ENCODE peak calls at places on chromosome 14, in eight cellular contexts. U is kidney glomerular epithelial cell, H is astrocyte of the spinal cord, L is activated B cell treated with CpG ODN at 0.5 μM for 24 hours, F is NCI-H2081, D is GM20000, T is DND-41, G is astrocyte of the cerebellum. P is an unnamed sample.

GRCh38 chr14:53152909-53153701 is at the start of gene DDHD1:
- DNase-seq in D (peak), G (no peak), U (peak), H (peak), L (peak), F (peak), T (peak), P (peak)

GRCh38 chr14:52609445-52610044 is 56.9 kb downstream of the GPR137C start:
- DNase-seq in F (no peak), G (no peak), U (no peak), L (no peak), H (no peak), T (no peak), D (no peak), P (no peak)

GRCh38 chr14:24395609-24396580 is 2.9 kb upstream of the NYNRIN start:
- DNase-seq in T (no peak), H (no peak), D (no peak), G (no peak), L (no peak), U (no peak), F (no peak), P (no peak)

GRCh38 chr14:66140213-66140918 is 345.8 kb upstream of the CCDC196 start:
- DNase-seq in G (no peak), F (no peak), H (no peak), D (peak), L (no peak), T (no peak), U (no peak), P (no peak)

GRCh38 chr14:63276492-63277342 is 42.0 kb downstream of the GPHB5 start:
- DNase-seq in U (peak), F (peak), G (peak), D (peak), H (peak), L (no peak), T (no peak), P (no peak)

GRCh38 chr14:94041551-94042346 is 15.6 kb downstream of the OTUB2 start:
- DNase-seq in L (no peak), U (no peak), D (no peak), T (no peak), F (no peak), H (peak), G (no peak), P (peak)

GRCh38 chr14:76810525-76810924 is 2.2 kb downstream of the ANGEL1 start:
- DNase-seq in G (no peak), D (no peak), U (no peak), T (no peak), H (no peak), F (no peak), L (no peak), P (no peak)

GRCh38 chr14:91371011-91371989 is 46.3 kb downstream of the CCDC88C start:
- DNase-seq in L (no peak), T (no peak), F (no peak), D (no peak), H (no peak), U (no peak), G (no peak), P (no peak)

GRCh38 chr14:73718742-73719251 is 4.6 kb upstream of the PNMA1 start:
- DNase-seq in L (no peak), F (no peak), T (no peak), D (no peak), H (peak), U (no peak), G (no peak), P (no peak)

GRCh38 chr14:68546839-68547238 is 246.0 kb downstream of the ZFP36L1 start:
- DNase-seq in T (no peak), L (no peak), G (no peak), D (no peak), F (no peak), U (peak), H (peak), P (no peak)

GRCh38 chr14:106530031-106530422 is 1003.6 kb downstream of the TMEM121 start:
- DNase-seq in L (no peak), G (no peak), F (no peak), T (no peak), D (no peak), U (no peak), H (no peak), P (no peak)

GRCh38 chr14:68688872-68689371 is 103.9 kb downstream of the ZFP36L1 start:
- DNase-seq in T (no peak), U (no peak), F (no peak), L (no peak), G (no peak), D (no peak), H (peak), P (no peak)

GRCh38 chr14:94009767-94010166 is 12.7 kb downstream of the CCDC197 start:
- DNase-seq in H (peak), G (peak), U (peak), L (no peak), T (no peak), D (peak), F (no peak), P (no peak)

GRCh38 chr14:77053046-77053841 is 24.7 kb upstream of the IRF2BPL start:
- DNase-seq in T (peak), F (no peak), U (peak), D (peak), H (peak), L (peak), G (no peak), P (peak)

GRCh38 chr14:103346286-103346685 is 12.2 kb downstream of the EIF5 start:
- DNase-seq in F (no peak), T (no peak), L (no peak), D (no peak), U (no peak), G (peak), H (no peak), P (no peak)

GRCh38 chr14:92651106-92651792 is 97.2 kb downstream of the LGMN start:
- DNase-seq in H (no peak), T (peak), G (no peak), D (peak), F (no peak), U (no peak), L (peak), P (peak)